ENCODE peak calls at places on chromosomes 1 and 21, in six cellular contexts. One of them, this sample, is unnamed.
A peak's percentile ranks its signal among the peaks of the same experiment; 100 is the strongest.

GRCh38 chr1:66311092-66311491 is 222.9 kb upstream of the SGIP1 start:
- DNase-seq in HT-29: no peak
- DNase-seq in skeletal muscle cell: no peak
- DNase-seq in activated naive CD4-positive, alpha-beta T cell: no peak
- DNase-seq in fibroblast of villous mesenchyme: no peak
- DNase-seq in heart left ventricle: no peak
- DNase-seq in this sample: no peak

GRCh38 chr21:36166705-36167104 is 10.1 kb downstream of the DOP1B start:
- DNase-seq in HT-29: peak; percentile 24
- DNase-seq in skeletal muscle cell: no peak
- DNase-seq in activated naive CD4-positive, alpha-beta T cell: no peak
- DNase-seq in fibroblast of villous mesenchyme: peak; percentile 76
- DNase-seq in heart left ventricle: no peak
- DNase-seq in this sample: peak; percentile 12

GRCh38 chr1:31548518-31548898 is 27.8 kb upstream of the TINAGL1 start:
- DNase-seq in HT-29: no peak
- DNase-seq in skeletal muscle cell: no peak
- DNase-seq in activated naive CD4-positive, alpha-beta T cell: no peak
- DNase-seq in fibroblast of villous mesenchyme: no peak
- DNase-seq in heart left ventricle: no peak
- DNase-seq in this sample: no peak

GRCh38 chr1:115426990-115427389 is 88.9 kb upstream of the NGF start:
- DNase-seq in HT-29: no peak
- DNase-seq in skeletal muscle cell: no peak
- DNase-seq in activated naive CD4-positive, alpha-beta T cell: no peak
- DNase-seq in fibroblast of villous mesenchyme: no peak
- DNase-seq in heart left ventricle: no peak
- DNase-seq in this sample: no peak

GRCh38 chr1:202107321-202107761 is 15.4 kb upstream of the GPR37L1 start:
- DNase-seq in HT-29: peak; percentile 63
- DNase-seq in skeletal muscle cell: no peak
- DNase-seq in activated naive CD4-positive, alpha-beta T cell: no peak
- DNase-seq in fibroblast of villous mesenchyme: no peak
- DNase-seq in heart left ventricle: peak; percentile 82
- DNase-seq in this sample: no peak

GRCh38 chr21:38438476-38438893 is 59.8 kb downstream of the ERG start:
- DNase-seq in HT-29: peak; percentile 5
- DNase-seq in skeletal muscle cell: peak; percentile 82
- DNase-seq in activated naive CD4-positive, alpha-beta T cell: no peak
- DNase-seq in fibroblast of villous mesenchyme: peak; percentile 88
- DNase-seq in heart left ventricle: peak; percentile 79
- DNase-seq in this sample: peak; percentile 96

GRCh38 chr1:150258275-150258666 is 697 bp downstream of the CA14 start:
- DNase-seq in HT-29: no peak
- DNase-seq in skeletal muscle cell: no peak
- DNase-seq in activated naive CD4-positive, alpha-beta T cell: no peak
- DNase-seq in fibroblast of villous mesenchyme: no peak
- DNase-seq in heart left ventricle: no peak
- DNase-seq in this sample: no peak

GRCh38 chr21:42120904-42121535 is 49.9 kb downstream of the UMODL1 start:
- DNase-seq in HT-29: no peak
- DNase-seq in skeletal muscle cell: no peak
- DNase-seq in activated naive CD4-positive, alpha-beta T cell: no peak
- DNase-seq in fibroblast of villous mesenchyme: no peak
- DNase-seq in heart left ventricle: no peak
- DNase-seq in this sample: no peak

GRCh38 chr1:232176222-232176621 is 453.7 kb downstream of the SIPA1L2 start:
- DNase-seq in HT-29: no peak
- DNase-seq in skeletal muscle cell: no peak
- DNase-seq in activated naive CD4-positive, alpha-beta T cell: no peak
- DNase-seq in fibroblast of villous mesenchyme: no peak
- DNase-seq in heart left ventricle: no peak
- DNase-seq in this sample: no peak

GRCh38 chr1:241688940-241689368 is 36.9 kb downstream of the WDR64 start:
- DNase-seq in HT-29: no peak
- DNase-seq in skeletal muscle cell: peak; percentile 89
- DNase-seq in activated naive CD4-positive, alpha-beta T cell: no peak
- DNase-seq in fibroblast of villous mesenchyme: peak; percentile 26
- DNase-seq in heart left ventricle: no peak
- DNase-seq in this sample: peak; percentile 72

GRCh38 chr1:906532-907420 is 16.9 kb upstream of the SAMD11 start:
- DNase-seq in HT-29: no peak
- DNase-seq in skeletal muscle cell: no peak
- DNase-seq in activated naive CD4-positive, alpha-beta T cell: no peak
- DNase-seq in fibroblast of villous mesenchyme: no peak
- DNase-seq in heart left ventricle: peak; percentile 52
- DNase-seq in this sample: peak; percentile 70

GRCh38 chr1:172719694-172720138 is 60.8 kb downstream of the FASLG start:
- DNase-seq in HT-29: peak; percentile 73
- DNase-seq in skeletal muscle cell: no peak
- DNase-seq in activated naive CD4-positive, alpha-beta T cell: no peak
- DNase-seq in fibroblast of villous mesenchyme: peak; percentile 67
- DNase-seq in heart left ventricle: no peak
- DNase-seq in this sample: peak; percentile 58

GRCh38 chr1:176837708-176838107 is 326.8 kb downstream of the ASTN1 start:
- DNase-seq in HT-29: no peak
- DNase-seq in skeletal muscle cell: no peak
- DNase-seq in activated naive CD4-positive, alpha-beta T cell: no peak
- DNase-seq in fibroblast of villous mesenchyme: no peak
- DNase-seq in heart left ventricle: no peak
- DNase-seq in this sample: no peak

GRCh38 chr21:27023186-27023585 is 56.3 kb upstream of the ADAMTS5 start:
- DNase-seq in HT-29: no peak
- DNase-seq in skeletal muscle cell: no peak
- DNase-seq in activated naive CD4-positive, alpha-beta T cell: no peak
- DNase-seq in fibroblast of villous mesenchyme: no peak
- DNase-seq in heart left ventricle: no peak
- DNase-seq in this sample: peak; percentile 57

GRCh38 chr1:204128964-204129896 is 22.6 kb downstream of the ETNK2 start:
- DNase-seq in HT-29: peak; percentile 70
- DNase-seq in skeletal muscle cell: no peak
- DNase-seq in activated naive CD4-positive, alpha-beta T cell: peak; percentile 6
- DNase-seq in fibroblast of villous mesenchyme: peak; percentile 68
- DNase-seq in heart left ventricle: peak; percentile 87
- DNase-seq in this sample: peak; percentile 76

GRCh38 chr21:34553199-34553952 is 41.4 kb upstream of the KCNE1 start:
- DNase-seq in HT-29: peak; percentile 47
- DNase-seq in skeletal muscle cell: no peak
- DNase-seq in activated naive CD4-positive, alpha-beta T cell: no peak
- DNase-seq in fibroblast of villous mesenchyme: peak; percentile 82
- DNase-seq in heart left ventricle: no peak
- DNase-seq in this sample: peak; percentile 92

GRCh38 chr1:21261551-21262281 is 28.5 kb downstream of the ECE1 start:
- DNase-seq in HT-29: peak; percentile 87
- DNase-seq in skeletal muscle cell: peak; percentile 90
- DNase-seq in activated naive CD4-positive, alpha-beta T cell: no peak
- DNase-seq in fibroblast of villous mesenchyme: peak; percentile 97
- DNase-seq in heart left ventricle: peak; percentile 80
- DNase-seq in this sample: peak; percentile 99

GRCh38 chr1:77484926-77485325 is 197.5 kb downstream of the ZZZ3 start:
- DNase-seq in HT-29: no peak
- DNase-seq in skeletal muscle cell: no peak
- DNase-seq in activated naive CD4-positive, alpha-beta T cell: no peak
- DNase-seq in fibroblast of villous mesenchyme: no peak
- DNase-seq in heart left ventricle: no peak
- DNase-seq in this sample: no peak

GRCh38 chr1:106910798-106911197 is 145.7 kb upstream of the PRMT6 start:
- DNase-seq in HT-29: no peak
- DNase-seq in skeletal muscle cell: peak; percentile 13
- DNase-seq in activated naive CD4-positive, alpha-beta T cell: no peak
- DNase-seq in fibroblast of villous mesenchyme: no peak
- DNase-seq in heart left ventricle: no peak
- DNase-seq in this sample: no peak

GRCh38 chr1:11395616-11396015 is 83.3 kb upstream of the DISP3 start:
- DNase-seq in HT-29: no peak
- DNase-seq in skeletal muscle cell: no peak
- DNase-seq in activated naive CD4-positive, alpha-beta T cell: no peak
- DNase-seq in fibroblast of villous mesenchyme: no peak
- DNase-seq in heart left ventricle: no peak
- DNase-seq in this sample: no peak

GRCh38 chr1:85358702-85359438 is 82.4 kb upstream of the BCL10 start:
- DNase-seq in HT-29: no peak
- DNase-seq in skeletal muscle cell: no peak
- DNase-seq in activated naive CD4-positive, alpha-beta T cell: no peak
- DNase-seq in fibroblast of villous mesenchyme: no peak
- DNase-seq in heart left ventricle: no peak
- DNase-seq in this sample: no peak

GRCh38 chr1:59994302-59995198 is 68.0 kb upstream of the CYP2J2 start:
- DNase-seq in HT-29: no peak
- DNase-seq in skeletal muscle cell: peak; percentile 97
- DNase-seq in activated naive CD4-positive, alpha-beta T cell: no peak
- DNase-seq in fibroblast of villous mesenchyme: peak; percentile 81
- DNase-seq in heart left ventricle: no peak
- DNase-seq in this sample: peak; percentile 95

GRCh38 chr1:201172336-201172735 is 18.1 kb upstream of the TMEM9 start:
- DNase-seq in HT-29: no peak
- DNase-seq in skeletal muscle cell: no peak
- DNase-seq in activated naive CD4-positive, alpha-beta T cell: no peak
- DNase-seq in fibroblast of villous mesenchyme: no peak
- DNase-seq in heart left ventricle: no peak
- DNase-seq in this sample: no peak

GRCh38 chr1:119954476-119955422 is 58.4 kb upstream of the ADAM30 start:
- DNase-seq in HT-29: no peak
- DNase-seq in skeletal muscle cell: no peak
- DNase-seq in activated naive CD4-positive, alpha-beta T cell: no peak
- DNase-seq in fibroblast of villous mesenchyme: no peak
- DNase-seq in heart left ventricle: no peak
- DNase-seq in this sample: no peak

GRCh38 chr1:39672551-39672947 is 642 bp upstream of the NT5C1A start:
- DNase-seq in HT-29: no peak
- DNase-seq in skeletal muscle cell: no peak
- DNase-seq in activated naive CD4-positive, alpha-beta T cell: no peak
- DNase-seq in fibroblast of villous mesenchyme: no peak
- DNase-seq in heart left ventricle: no peak
- DNase-seq in this sample: no peak

GRCh38 chr1:25795955-25796806 is 3.8 kb upstream of the SELENON start:
- DNase-seq in HT-29: no peak
- DNase-seq in skeletal muscle cell: no peak
- DNase-seq in activated naive CD4-positive, alpha-beta T cell: no peak
- DNase-seq in fibroblast of villous mesenchyme: no peak
- DNase-seq in heart left ventricle: no peak
- DNase-seq in this sample: no peak